ENCODE peak calls at places on chromosome 22, in four cellular contexts. One of them, this sample, is unnamed.

GRCh38 chr22:32850591-32851517 is 49.3 kb downstream of the TIMP3 start:
- DNase-seq in K562: no peak
- DNase-seq in GM12878: no peak
- DNase-seq in HepG2: no peak
- DNase-seq in this sample: no peak

GRCh38 chr22:44379817-44380560 is 67.2 kb upstream of the SHISAL1 start:
- DNase-seq in K562: no peak
- DNase-seq in GM12878: no peak
- DNase-seq in HepG2: no peak
- DNase-seq in this sample: no peak

GRCh38 chr22:20787223-20787622 is 13.3 kb downstream of the SERPIND1 start:
- DNase-seq in K562: no peak
- DNase-seq in GM12878: no peak
- DNase-seq in HepG2: no peak
- DNase-seq in this sample: no peak

GRCh38 chr22:41401781-41402648 is 20.3 kb downstream of the TEF start:
- DNase-seq in K562: no peak
- DNase-seq in GM12878: no peak
- DNase-seq in HepG2: peak
- DNase-seq in this sample: no peak

GRCh38 chr22:28977481-28977971 is 84.1 kb downstream of the C22orf31 start:
- DNase-seq in K562: no peak
- DNase-seq in GM12878: no peak
- DNase-seq in HepG2: peak
- DNase-seq in this sample: no peak

GRCh38 chr22:41524283-41524682 is 20.0 kb downstream of the POLR3H start:
- DNase-seq in K562: no peak
- DNase-seq in GM12878: no peak
- DNase-seq in HepG2: no peak
- DNase-seq in this sample: no peak

GRCh38 chr22:49812838-49813237 is 14.8 kb downstream of the BRD1 start:
- DNase-seq in K562: no peak
- DNase-seq in GM12878: no peak
- DNase-seq in HepG2: no peak
- DNase-seq in this sample: no peak

GRCh38 chr22:47175151-47175760 is 412.8 kb downstream of the TBC1D22A start:
- DNase-seq in K562: no peak
- DNase-seq in GM12878: no peak
- DNase-seq in HepG2: no peak
- DNase-seq in this sample: peak

GRCh38 chr22:19059481-19060278 is 62.5 kb downstream of the DGCR2 start:
- DNase-seq in K562: no peak
- DNase-seq in GM12878: no peak
- DNase-seq in HepG2: no peak
- DNase-seq in this sample: no peak

GRCh38 chr22:17871726-17872458 is 97.6 kb upstream of the BID start:
- DNase-seq in K562: no peak
- DNase-seq in GM12878: no peak
- DNase-seq in HepG2: no peak
- DNase-seq in this sample: no peak

GRCh38 chr22:37411655-37412054 is 15.6 kb downstream of the ELFN2 start:
- DNase-seq in K562: no peak
- DNase-seq in GM12878: no peak
- DNase-seq in HepG2: no peak
- DNase-seq in this sample: no peak

GRCh38 chr22:44862981-44863860 is 110.8 kb downstream of the ARHGAP8 start:
- DNase-seq in K562: peak
- DNase-seq in GM12878: no peak
- DNase-seq in HepG2: no peak
- DNase-seq in this sample: peak

GRCh38 chr22:22487869-22488597 is 20.5 kb downstream of the ZNF280B start:
- DNase-seq in K562: no peak
- DNase-seq in GM12878: no peak
- DNase-seq in HepG2: no peak
- DNase-seq in this sample: no peak

DNA sequence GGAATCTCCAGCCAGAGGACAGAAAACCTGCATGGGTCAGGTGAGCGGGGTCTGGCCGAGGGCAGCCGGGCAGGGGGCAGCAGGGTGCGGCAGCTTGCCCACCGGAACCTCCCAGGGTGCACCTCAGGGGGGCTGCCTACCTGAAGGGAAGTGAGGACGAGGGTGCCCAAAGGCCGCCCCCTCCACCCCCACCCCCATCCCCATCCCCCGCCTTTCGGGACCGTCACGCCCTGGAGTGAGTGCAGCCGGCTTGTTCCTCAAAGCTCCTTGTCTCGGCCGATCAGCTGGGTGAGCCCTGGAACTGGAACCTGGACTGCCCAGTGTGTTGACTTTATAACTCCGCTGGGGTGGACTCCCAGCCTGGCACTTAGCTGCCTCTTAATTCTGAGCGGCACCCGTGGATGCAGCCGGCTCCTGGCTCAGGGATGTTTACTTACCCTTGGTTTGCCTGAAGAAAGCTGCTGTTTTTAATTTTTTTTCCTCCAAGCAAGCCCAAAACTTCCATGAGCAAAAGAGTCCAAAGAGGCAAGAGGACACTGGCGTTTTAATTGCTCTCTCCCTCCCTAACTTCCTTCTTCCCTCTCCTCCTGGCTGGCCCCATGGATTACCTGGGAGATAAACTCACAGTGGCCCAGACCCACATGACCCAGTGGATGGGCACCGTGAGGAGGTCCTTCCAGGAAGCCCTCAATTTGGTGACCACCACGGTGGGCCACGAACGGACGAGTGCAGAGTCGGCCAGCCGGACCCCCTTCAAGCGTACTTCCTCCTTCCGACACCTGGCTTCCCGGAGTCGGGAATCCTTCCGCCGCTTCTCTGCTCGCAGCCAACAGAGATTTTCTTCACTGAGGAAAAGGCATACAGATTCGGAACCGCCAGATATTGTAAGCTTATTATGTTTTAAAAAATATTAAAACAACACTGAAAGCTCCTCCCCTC is 87.8 kb upstream of the CRYBB3 start:
- DNase-seq in K562: peak
- DNase-seq in GM12878: no peak
- DNase-seq in HepG2: no peak
- DNase-seq in this sample: peak
- TF ChIP-seq CBFB in K562: no peak
- TF ChIP-seq CBFB in GM12878: no peak
- TF ChIP-seq CBFB in HepG2: no peak
- TF ChIP-seq CBFB in this sample: no peak

DNA sequence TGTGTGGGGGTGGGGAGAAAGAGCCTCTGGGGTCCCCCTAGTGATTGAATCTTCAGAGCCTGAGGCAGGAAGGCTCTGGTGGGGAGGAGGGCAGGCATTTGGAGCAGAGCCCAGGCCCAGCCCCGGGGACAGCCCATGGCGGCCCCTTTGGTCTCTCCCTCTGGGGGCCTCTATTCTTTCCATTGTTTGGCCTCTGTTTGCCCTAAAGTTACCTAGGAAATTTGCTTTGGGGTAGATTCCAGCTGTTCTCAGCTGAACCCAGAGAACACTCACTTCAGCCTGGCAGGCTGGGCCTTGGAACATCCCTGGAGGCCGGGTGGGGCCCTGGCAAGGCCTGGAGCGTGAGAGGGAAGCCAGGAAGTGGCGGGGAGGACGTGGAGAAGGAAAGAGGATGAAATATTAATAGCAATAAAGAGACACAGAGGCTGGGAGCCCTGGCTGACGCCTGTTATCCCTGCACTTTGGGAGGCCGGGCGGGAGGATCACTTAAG is 22.9 kb upstream of the A4GALT start:
- DNase-seq in K562: no peak
- DNase-seq in GM12878: no peak
- DNase-seq in HepG2: peak
- DNase-seq in this sample: no peak
- TF ChIP-seq USF2 in K562: no peak
- TF ChIP-seq USF2 in GM12878: no peak
- TF ChIP-seq USF2 in HepG2: no peak
- TF ChIP-seq USF2 in this sample: no peak

DNA sequence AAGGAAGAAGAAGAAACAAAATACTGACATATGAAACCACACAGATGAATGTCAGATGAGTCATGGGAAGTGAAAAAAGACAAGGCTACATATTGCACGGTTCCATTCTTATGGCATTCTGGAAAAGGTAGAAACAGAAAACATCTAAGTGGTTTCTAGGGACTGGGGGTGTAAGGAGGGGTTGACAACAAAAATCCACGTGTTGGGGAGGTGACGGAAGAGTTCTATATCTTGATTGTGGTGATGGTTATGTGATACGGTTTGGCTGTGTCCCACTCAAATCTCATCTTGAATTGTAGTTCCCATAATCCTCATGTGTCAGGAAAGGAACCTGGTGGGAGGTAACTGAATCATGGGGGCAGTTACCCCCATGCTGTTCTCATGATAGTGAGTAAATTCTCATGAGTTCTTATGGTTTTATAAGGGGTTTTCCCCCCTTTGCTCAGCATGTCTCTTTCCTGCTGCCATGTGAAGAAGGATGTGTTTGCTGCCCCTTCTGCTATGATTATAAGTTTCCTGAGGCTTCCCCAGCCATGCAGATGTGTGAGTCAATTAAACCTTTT is 6.4 kb upstream of the ARFGAP3 start:
- DNase-seq in K562: no peak
- DNase-seq in GM12878: peak
- DNase-seq in HepG2: no peak
- DNase-seq in this sample: no peak
- TF ChIP-seq CBFB in K562: no peak
- TF ChIP-seq CBFB in GM12878: no peak
- TF ChIP-seq CBFB in HepG2: no peak
- TF ChIP-seq CBFB in this sample: no peak

GRCh38 chr22:42691440-42691839 is 29.2 kb downstream of the A4GALT start:
- DNase-seq in K562: no peak
- DNase-seq in GM12878: no peak
- DNase-seq in HepG2: no peak
- DNase-seq in this sample: no peak

GRCh38 chr22:42693763-42694683 is 26.6 kb downstream of the A4GALT start:
- DNase-seq in K562: no peak
- DNase-seq in GM12878: no peak
- DNase-seq in HepG2: no peak
- DNase-seq in this sample: no peak

GRCh38 chr22:42695294-42695693 is 25.4 kb downstream of the A4GALT start:
- DNase-seq in K562: no peak
- DNase-seq in GM12878: no peak
- DNase-seq in HepG2: no peak
- DNase-seq in this sample: no peak

GRCh38 chr22:42693055-42693762 is 27.5 kb downstream of the A4GALT start:
- DNase-seq in K562: no peak
- DNase-seq in GM12878: no peak
- DNase-seq in HepG2: no peak
- DNase-seq in this sample: no peak

GRCh38 chr22:42692239-42693054 is 28.2 kb downstream of the A4GALT start:
- DNase-seq in K562: no peak
- DNase-seq in GM12878: no peak
- DNase-seq in HepG2: no peak
- DNase-seq in this sample: no peak
- TF ChIP-seq USF2 in K562: no peak
- TF ChIP-seq USF2 in GM12878: no peak
- TF ChIP-seq USF2 in HepG2: no peak
- TF ChIP-seq USF2 in this sample: no peak

DNA sequence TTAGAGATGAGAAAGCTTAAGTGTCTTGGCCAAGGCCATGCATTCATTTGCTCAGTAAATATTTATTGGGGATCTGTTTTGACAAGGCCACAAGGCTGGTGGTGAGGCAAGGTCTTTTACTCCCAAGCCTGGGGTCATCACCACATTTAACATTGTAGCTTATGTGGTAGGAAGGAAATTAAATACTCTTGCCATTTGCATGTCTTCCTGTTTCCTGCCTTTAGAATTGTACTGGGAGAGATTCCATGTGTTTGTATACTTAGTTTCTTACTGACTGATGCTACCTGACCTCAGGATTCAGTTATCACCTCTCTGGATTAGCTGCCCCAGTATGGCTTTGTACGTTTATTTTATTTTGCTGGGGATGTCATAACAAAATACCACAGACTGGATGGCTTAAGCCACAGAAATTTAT is 44.7 kb downstream of the SPECC1L start:
- DNase-seq in K562: no peak
- DNase-seq in GM12878: no peak
- DNase-seq in HepG2: peak
- DNase-seq in this sample: no peak
- TF ChIP-seq CBFB in K562: no peak
- TF ChIP-seq CBFB in GM12878: no peak
- TF ChIP-seq CBFB in HepG2: no peak
- TF ChIP-seq CBFB in this sample: no peak

DNA sequence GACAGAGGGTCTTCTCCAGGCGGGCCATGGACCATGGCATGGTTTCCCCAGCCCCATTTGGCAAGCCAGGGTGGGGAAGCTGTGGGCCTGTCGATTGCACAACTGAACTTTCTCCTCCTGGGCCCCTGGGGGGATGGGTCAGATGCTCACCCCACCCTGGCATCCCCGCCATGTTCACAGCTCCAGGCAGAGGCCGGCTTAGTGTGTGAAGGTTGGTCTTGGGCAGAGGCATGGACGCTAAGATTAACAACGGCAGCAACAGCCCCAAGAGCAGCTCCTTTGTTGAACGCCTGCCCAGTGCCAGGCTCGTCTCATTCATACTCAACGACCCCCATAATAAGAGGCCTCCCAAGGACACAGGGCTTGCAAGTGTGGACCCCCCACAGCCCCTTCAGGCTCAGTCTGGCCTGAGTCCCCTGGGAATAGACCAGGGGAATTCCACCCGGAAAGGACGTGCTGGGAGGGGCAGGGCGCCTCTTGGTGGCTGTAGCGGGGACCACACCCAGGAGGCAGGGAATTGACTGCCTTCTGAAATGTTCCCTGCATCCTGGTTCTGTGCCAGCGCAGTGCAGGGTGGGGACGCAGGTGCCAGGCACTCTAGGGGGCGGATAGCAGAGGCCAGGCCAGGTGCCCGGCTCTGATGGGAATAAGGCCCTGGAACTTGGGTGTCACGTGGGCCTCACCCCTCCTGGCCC is 8.3 kb downstream of the TSPO start:
- DNase-seq in K562: no peak
- DNase-seq in GM12878: no peak
- DNase-seq in HepG2: no peak
- DNase-seq in this sample: peak
- TF ChIP-seq USF2 in K562: no peak
- TF ChIP-seq USF2 in GM12878: no peak
- TF ChIP-seq USF2 in HepG2: no peak
- TF ChIP-seq USF2 in this sample: no peak

GRCh38 chr22:42560381-42560780 is 6.6 kb downstream of the SERHL2 start:
- DNase-seq in K562: no peak
- DNase-seq in GM12878: no peak
- DNase-seq in HepG2: no peak
- DNase-seq in this sample: no peak
- TF ChIP-seq CBFB in K562: no peak
- TF ChIP-seq CBFB in GM12878: no peak
- TF ChIP-seq CBFB in HepG2: no peak
- TF ChIP-seq CBFB in this sample: no peak

DNA sequence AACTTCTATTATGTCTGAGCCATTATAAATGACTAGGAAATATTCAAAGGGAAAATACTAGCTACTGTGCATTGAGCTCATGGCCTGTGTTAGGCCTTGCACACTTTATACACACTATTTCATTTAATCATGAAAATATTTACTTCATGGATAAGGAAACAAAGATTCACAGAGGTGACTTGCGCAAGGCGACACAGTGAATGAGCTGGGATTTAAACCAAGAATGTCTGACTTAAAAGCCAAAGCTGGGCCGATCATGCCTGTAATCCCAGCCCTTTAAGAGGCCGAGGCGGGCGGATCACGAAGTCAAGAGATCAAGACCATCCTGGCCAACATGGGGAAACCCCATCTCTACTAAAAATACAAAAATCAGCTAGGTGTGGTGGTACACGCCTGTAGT is 231.5 kb downstream of the MIAT start:
- DNase-seq in K562: no peak
- DNase-seq in GM12878: no peak
- DNase-seq in HepG2: no peak
- DNase-seq in this sample: no peak
- TF ChIP-seq USF2 in K562: no peak
- TF ChIP-seq USF2 in GM12878: no peak
- TF ChIP-seq USF2 in HepG2: no peak
- TF ChIP-seq USF2 in this sample: no peak

This sample was measured in WTC11.